ENCODE peak calls at places on chromosomes 16 and 17, in six cellular contexts. Q is aorta, Z is tibial nerve, U is fibroblast of lung, A is thoracic aorta, G is lower lobe of right lung. T is an unnamed sample.
A peak's percentile ranks its signal among the peaks of the same experiment; 100 is the strongest.

GRCh38 chr16:47035436-47035835 is 62.0 kb upstream of the DNAJA2 start:
- DNase-seq in Q (no peak), U (no peak), A (no peak), Z (no peak), G (no peak), T (no peak)

GRCh38 chr16:50273888-50274770 is 7.8 kb downstream of the ADCY7 start:
- DNase-seq in Q (peak; percentile 69), G (peak; percentile 74), A (no peak), Z (no peak), U (no peak), T (peak; percentile 66)

GRCh38 chr17:78568494-78569115 is 8.6 kb downstream of the DNAH17 start:
- DNase-seq in Q (no peak), U (peak; percentile 21), A (no peak), Z (no peak), G (no peak), T (no peak)

GRCh38 chr16:24508614-24509013 is 30.8 kb upstream of the RBBP6 start:
- DNase-seq in Q (no peak), Z (no peak), A (no peak), G (no peak), U (peak; percentile 68), T (no peak)

GRCh38 chr17:512926-513325 is 160.3 kb upstream of the RPH3AL start:
- DNase-seq in Q (peak; percentile 42), U (no peak), Z (no peak), A (no peak), G (no peak), T (no peak)

GRCh38 chr16:77759821-77760220 is 28.5 kb upstream of the VAT1L start:
- DNase-seq in Q (no peak), Z (no peak), A (no peak), U (peak; percentile 22), G (no peak), T (no peak)

GRCh38 chr16:27228621-27229501 is 25.5 kb downstream of the KDM8 start:
- DNase-seq in Z (no peak), Q (peak; percentile 62), G (peak; percentile 46), A (no peak), U (no peak), T (no peak)

GRCh38 chr16:87233928-87234327 is 83.3 kb downstream of the C16orf95 start:
- DNase-seq in A (no peak), U (peak; percentile 51), Z (no peak), G (no peak), Q (no peak), T (no peak)

GRCh38 chr17:70636517-70637133 is 467.3 kb downstream of the KCNJ2 start:
- DNase-seq in A (no peak), Z (no peak), U (peak; percentile 66), Q (no peak), G (no peak), T (no peak)

GRCh38 chr16:25027781-25028180 is 12.6 kb upstream of the ARHGAP17 start:
- DNase-seq in A (no peak), Q (no peak), U (no peak), Z (no peak), G (no peak), T (no peak)

GRCh38 chr17:76384222-76384986 is at the start of gene SPHK1:
- DNase-seq in G (peak; percentile 79), A (no peak), Q (peak; percentile 92), Z (peak; percentile 42), U (peak; percentile 73), T (peak; percentile 49)

GRCh38 chr16:53413864-53414263 is 20.4 kb upstream of the RBL2 start:
- DNase-seq in G (no peak), A (no peak), Z (no peak), Q (no peak), U (no peak), T (no peak)

GRCh38 chr17:45342871-45343526 is 26.2 kb upstream of the MAP3K14 start:
- DNase-seq in A (no peak), G (no peak), Z (no peak), Q (no peak), U (no peak), T (peak; percentile 28)

GRCh38 chr16:81597079-81597658 is 152.6 kb downstream of the CMIP start:
- DNase-seq in Z (no peak), A (no peak), U (no peak), Q (no peak), G (no peak), T (no peak)

GRCh38 chr17:19410875-19411291 is at the start of gene RNF112:
- DNase-seq in Z (no peak), A (no peak), G (no peak), Q (no peak), U (peak; percentile 56), T (no peak)

GRCh38 chr17:6711081-6711674 is 2.0 kb downstream of the SLC13A5 start:
- DNase-seq in G (no peak), U (no peak), Q (peak; percentile 64), Z (no peak), A (no peak), T (no peak)

GRCh38 chr17:6710317-6710716 is 2.9 kb downstream of the SLC13A5 start:
- DNase-seq in Z (no peak), Q (no peak), U (no peak), A (no peak), G (no peak), T (no peak)

GRCh38 chr17:6706499-6706898 is 6.7 kb downstream of the SLC13A5 start:
- DNase-seq in Z (no peak), Q (peak; percentile 73), A (no peak), U (no peak), G (no peak), T (peak; percentile 40)

GRCh38 chr17:6706996-6707395 is 6.2 kb downstream of the SLC13A5 start:
- DNase-seq in Z (no peak), U (no peak), A (no peak), G (no peak), Q (no peak), T (no peak)

GRCh38 chr17:6708357-6708961 is 4.7 kb downstream of the SLC13A5 start:
- DNase-seq in G (no peak), Q (no peak), U (no peak), Z (no peak), A (no peak), T (peak; percentile 42)
- H3K4me1 ChIP-seq in G (peaks cover 15% of the 10 kb centered on the region), Q (no peaks in the 10 kb centered on the region), U (no peaks in the 10 kb centered on the region), Z (peaks cover 8% of the 10 kb centered on the region), A (no peaks in the 10 kb centered on the region), T (peaks cover 7% of the 10 kb centered on the region)

GRCh38 chr16:57043248-57043647 is 49.1 kb upstream of the CPNE2 start:
- DNase-seq in Q (no peak), G (no peak), A (no peak), Z (no peak), U (no peak), T (no peak)
- H3K4me1 ChIP-seq in Q (no peaks in the 10 kb centered on the region), G (peaks cover 44% of the 10 kb centered on the region), A (peaks cover 9% of the 10 kb centered on the region), Z (peaks cover 12% of the 10 kb centered on the region), U (peaks cover 5% of the 10 kb centered on the region), T (peaks cover 5% of the 10 kb centered on the region)

DNA sequence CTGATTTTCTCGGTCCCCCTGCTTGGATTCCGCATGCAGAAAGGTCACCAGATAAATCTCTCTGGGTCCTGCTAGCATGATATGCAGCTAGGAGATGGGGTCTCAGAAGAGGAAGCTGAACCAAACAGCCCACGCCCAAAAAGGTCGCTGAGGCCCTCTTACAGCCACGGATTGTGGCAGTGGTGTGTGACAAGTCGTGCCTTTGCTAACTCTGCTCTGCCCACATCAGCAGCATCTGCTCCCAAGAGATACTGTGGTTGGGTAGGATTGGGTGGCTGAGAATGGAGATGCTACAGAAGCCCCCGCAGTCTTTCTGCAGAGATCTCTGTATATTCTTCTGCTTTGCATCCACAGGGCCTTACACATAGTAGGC is 15.2 kb upstream of the SKAP1 start:
- DNase-seq in Z (no peak), U (no peak), A (no peak), Q (no peak), G (no peak), T (no peak)
- H3K4me1 ChIP-seq in Z (no peaks in the 10 kb centered on the region), U (no peaks in the 10 kb centered on the region), A (no peaks in the 10 kb centered on the region), Q (no peaks in the 10 kb centered on the region), G (peaks cover 9% of the 10 kb centered on the region), T (no peaks in the 10 kb centered on the region)

DNA sequence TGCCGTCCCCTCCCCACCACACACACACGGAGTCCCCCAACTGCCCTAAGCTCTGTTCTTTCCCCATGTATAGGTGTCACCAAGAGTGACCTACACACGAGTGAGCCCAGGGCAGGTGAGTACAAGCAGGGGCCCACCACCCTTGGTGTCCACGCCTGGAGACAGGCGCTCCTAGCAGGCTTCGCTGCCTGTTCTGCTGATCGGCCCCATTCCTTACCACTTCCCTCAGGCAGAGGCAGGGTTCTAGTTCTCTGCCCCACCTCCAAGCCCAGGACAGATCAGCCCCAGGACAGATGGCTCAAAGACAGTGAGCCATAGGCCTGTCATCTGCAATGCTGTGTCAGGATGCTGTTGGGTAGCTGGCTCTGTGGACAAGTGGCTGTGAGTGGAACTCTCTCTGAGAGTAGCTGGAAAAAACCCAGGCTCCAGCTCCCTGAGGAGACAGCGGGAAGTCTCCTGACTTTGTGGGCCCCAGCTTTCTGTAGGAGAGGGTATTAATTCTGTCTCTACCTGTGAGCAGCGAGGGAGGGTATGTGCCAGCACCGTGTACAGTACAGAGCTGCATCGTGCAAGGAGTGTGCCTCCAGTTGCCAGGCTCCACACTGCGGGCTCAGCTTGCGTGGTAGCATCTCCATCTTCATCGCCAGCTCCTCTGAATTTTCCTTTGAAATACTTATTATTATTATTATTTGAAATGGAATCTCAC is 897 bp downstream of the TP53I13 start:
- DNase-seq in Q (peak; percentile 60), G (no peak), U (no peak), Z (peak; percentile 12), A (no peak), T (peak; percentile 68)
- H3K4me1 ChIP-seq in Q (no peaks in the 10 kb centered on the region), G (peaks cover 48% of the 10 kb centered on the region), U (peaks cover 10% of the 10 kb centered on the region), Z (peaks cover 72% of the 10 kb centered on the region), A (peaks cover 54% of the 10 kb centered on the region), T (no peaks in the 10 kb centered on the region)

DNA sequence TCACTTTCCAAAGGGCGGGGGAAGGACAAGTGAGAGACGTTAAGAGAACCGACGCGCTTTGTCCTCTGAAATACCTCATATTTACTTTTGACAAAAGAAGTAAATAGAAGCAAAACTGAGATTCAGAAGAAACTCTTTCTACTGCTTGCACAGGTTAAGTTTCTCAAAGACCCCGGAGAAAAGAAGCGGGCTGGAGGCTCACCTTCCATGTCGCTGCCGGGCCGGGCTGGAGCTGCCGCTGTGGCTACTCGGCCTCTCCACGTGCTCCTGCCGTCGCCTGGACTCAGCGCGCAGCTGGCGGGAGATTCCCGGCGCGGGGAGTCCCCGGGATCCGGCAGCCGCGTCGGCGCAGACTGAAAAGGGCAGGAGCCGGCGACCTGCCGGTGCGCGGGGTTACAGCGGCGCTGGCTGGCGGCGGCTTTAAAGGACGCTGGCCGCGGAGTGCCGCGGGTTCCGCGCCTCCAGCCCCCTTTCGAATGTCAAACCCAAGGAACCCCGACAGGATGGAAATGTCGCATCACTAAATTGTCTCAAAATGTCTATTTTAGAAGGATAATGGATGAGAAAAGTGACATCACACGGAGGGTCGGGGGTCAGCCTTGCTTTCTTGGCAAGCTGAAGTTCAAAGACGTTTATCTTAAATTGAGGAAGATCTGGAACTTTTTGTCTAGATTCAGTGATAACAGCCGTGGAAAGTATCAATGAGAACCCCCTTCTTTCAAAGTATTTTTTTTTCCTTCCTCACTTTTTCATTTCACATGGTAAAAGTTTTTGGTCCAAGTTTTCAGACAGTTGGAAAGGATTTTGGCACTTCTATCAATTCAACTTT is at the start of gene IKZF3:
- DNase-seq in Q (peak; percentile 80), U (peak; percentile 5), Z (no peak), A (no peak), G (peak; percentile 87), T (peak; percentile 67)
- H3K4me1 ChIP-seq in Q (no peaks in the 10 kb centered on the region), U (no peaks in the 10 kb centered on the region), Z (peaks cover 14% of the 10 kb centered on the region), A (peaks cover 8% of the 10 kb centered on the region), G (peaks cover 8% of the 10 kb centered on the region), T (no peaks in the 10 kb centered on the region)